ENCODE peak calls at places on chromosomes 12 and 14, in six cellular contexts. One of them, this sample, is unnamed.

GRCh38 chr14:68637106-68638021 is 155.5 kb downstream of the ZFP36L1 start:
- DNase-seq in psoas muscle: no peak
- DNase-seq in fibroblast of lung: peak; percentile 62
- DNase-seq in transverse colon: no peak
- DNase-seq in AG04450: no peak
- DNase-seq in CD8-positive, alpha-beta T cell: no peak
- DNase-seq in this sample: no peak

GRCh38 chr12:7374423-7375144 is 69.4 kb downstream of the CD163L1 start:
- DNase-seq in transverse colon: peak; percentile 42
- DNase-seq in AG04450: no peak
- DNase-seq in fibroblast of lung: peak; percentile 14
- DNase-seq in CD8-positive, alpha-beta T cell: no peak
- DNase-seq in psoas muscle: peak; percentile 41
- DNase-seq in this sample: no peak

GRCh38 chr14:105042813-105043212 is 21.9 kb upstream of the CDCA4 start:
- DNase-seq in fibroblast of lung: no peak
- DNase-seq in CD8-positive, alpha-beta T cell: no peak
- DNase-seq in AG04450: no peak
- DNase-seq in psoas muscle: no peak
- DNase-seq in transverse colon: no peak
- DNase-seq in this sample: no peak

GRCh38 chr12:31835276-31835882 is 106.6 kb upstream of the AMN1 start:
- DNase-seq in CD8-positive, alpha-beta T cell: no peak
- DNase-seq in AG04450: no peak
- DNase-seq in psoas muscle: no peak
- DNase-seq in transverse colon: no peak
- DNase-seq in fibroblast of lung: no peak
- DNase-seq in this sample: no peak

GRCh38 chr12:40300490-40300889 is 75.7 kb downstream of the LRRK2 start:
- DNase-seq in CD8-positive, alpha-beta T cell: no peak
- DNase-seq in psoas muscle: no peak
- DNase-seq in transverse colon: no peak
- DNase-seq in fibroblast of lung: no peak
- DNase-seq in AG04450: no peak
- DNase-seq in this sample: no peak

GRCh38 chr12:115923851-115924250 is 353.6 kb downstream of the MED13L start:
- DNase-seq in AG04450: no peak
- DNase-seq in psoas muscle: no peak
- DNase-seq in transverse colon: no peak
- DNase-seq in CD8-positive, alpha-beta T cell: no peak
- DNase-seq in fibroblast of lung: no peak
- DNase-seq in this sample: no peak

GRCh38 chr12:91074851-91075250 is 17.0 kb upstream of the KERA start:
- DNase-seq in transverse colon: no peak
- DNase-seq in fibroblast of lung: no peak
- DNase-seq in AG04450: no peak
- DNase-seq in psoas muscle: no peak
- DNase-seq in CD8-positive, alpha-beta T cell: no peak
- DNase-seq in this sample: no peak

GRCh38 chr12:26010293-26010821 is 51.9 kb downstream of the RASSF8 start:
- DNase-seq in CD8-positive, alpha-beta T cell: no peak
- DNase-seq in AG04450: no peak
- DNase-seq in psoas muscle: no peak
- DNase-seq in fibroblast of lung: no peak
- DNase-seq in transverse colon: no peak
- DNase-seq in this sample: no peak

GRCh38 chr14:30445394-30445793 is 113.6 kb upstream of the G2E3 start:
- DNase-seq in psoas muscle: no peak
- DNase-seq in AG04450: no peak
- DNase-seq in fibroblast of lung: no peak
- DNase-seq in CD8-positive, alpha-beta T cell: no peak
- DNase-seq in transverse colon: no peak
- DNase-seq in this sample: no peak

GRCh38 chr14:89442280-89442679 is 25.2 kb upstream of the FOXN3 start:
- DNase-seq in AG04450: no peak
- DNase-seq in CD8-positive, alpha-beta T cell: no peak
- DNase-seq in transverse colon: no peak
- DNase-seq in fibroblast of lung: no peak
- DNase-seq in psoas muscle: no peak
- DNase-seq in this sample: no peak

GRCh38 chr12:123523518-123523917 is 10.0 kb downstream of the RILPL1 start:
- DNase-seq in psoas muscle: no peak
- DNase-seq in AG04450: no peak
- DNase-seq in transverse colon: no peak
- DNase-seq in fibroblast of lung: no peak
- DNase-seq in CD8-positive, alpha-beta T cell: no peak
- DNase-seq in this sample: no peak

GRCh38 chr12:1797011-1797901 is 23.1 kb upstream of the LRTM2 start:
- DNase-seq in transverse colon: peak; percentile 78
- DNase-seq in psoas muscle: peak; percentile 79
- DNase-seq in fibroblast of lung: no peak
- DNase-seq in AG04450: no peak
- DNase-seq in CD8-positive, alpha-beta T cell: peak; percentile 34
- DNase-seq in this sample: no peak
- H3K4me3 ChIP-seq in transverse colon: peak overlapping the region; percentile 72
- H3K4me3 ChIP-seq in psoas muscle: peak overlapping the region; percentile 71
- H3K4me3 ChIP-seq in fibroblast of lung: peak overlapping the region; percentile 51
- H3K4me3 ChIP-seq in AG04450: peak overlapping the region; percentile 46
- H3K4me3 ChIP-seq in CD8-positive, alpha-beta T cell: peak overlapping the region; percentile 80
- H3K4me3 ChIP-seq in this sample: peak overlapping the region; percentile 53

DNA sequence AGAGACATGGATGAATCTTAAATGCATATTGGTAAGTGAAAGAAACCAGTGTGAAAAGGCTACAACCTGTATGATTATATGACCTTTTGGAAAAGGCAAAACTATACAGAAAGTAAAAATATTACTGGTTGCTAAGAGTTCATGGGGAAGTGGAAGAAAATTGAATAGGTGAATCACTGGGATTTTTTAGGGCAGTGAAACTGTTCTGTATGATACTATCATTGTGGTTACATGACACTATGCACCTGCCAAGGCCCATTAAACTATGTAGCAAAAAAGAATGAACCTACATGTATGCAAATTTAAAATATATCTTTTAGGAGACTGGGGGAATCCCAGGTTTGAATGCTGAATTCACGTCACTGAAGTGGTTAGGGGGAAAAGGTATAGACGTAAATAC is 12.6 kb upstream of the OR8S1 start:
- DNase-seq in psoas muscle: no peak
- DNase-seq in CD8-positive, alpha-beta T cell: no peak
- DNase-seq in transverse colon: no peak
- DNase-seq in fibroblast of lung: no peak
- DNase-seq in AG04450: no peak
- DNase-seq in this sample: peak; percentile 30
- TF ChIP-seq CTCF in psoas muscle: no peak
- TF ChIP-seq CTCF in CD8-positive, alpha-beta T cell: no peak
- TF ChIP-seq CTCF in transverse colon: no peak
- TF ChIP-seq CTCF in fibroblast of lung: no peak
- TF ChIP-seq CTCF in AG04450: no peak
- TF ChIP-seq CTCF in this sample: no peak

GRCh38 chr14:47675239-47675488 is 241 bp downstream of the MDGA2 start:
- DNase-seq in transverse colon: no peak
- DNase-seq in fibroblast of lung: no peak
- DNase-seq in AG04450: no peak
- DNase-seq in psoas muscle: no peak
- DNase-seq in CD8-positive, alpha-beta T cell: no peak
- DNase-seq in this sample: no peak
- H3K4me3 ChIP-seq in transverse colon: peak overlapping the region; percentile 36
- H3K4me3 ChIP-seq in fibroblast of lung: no peak overlapping the region
- H3K4me3 ChIP-seq in AG04450: no peak overlapping the region
- H3K4me3 ChIP-seq in psoas muscle: peak overlapping the region; percentile 32
- H3K4me3 ChIP-seq in CD8-positive, alpha-beta T cell: no peak overlapping the region
- H3K4me3 ChIP-seq in this sample: no peak overlapping the region

GRCh38 chr12:110465024-110465423 is 3.0 kb downstream of the GPN3 start:
- DNase-seq in AG04450: no peak
- DNase-seq in psoas muscle: no peak
- DNase-seq in transverse colon: no peak
- DNase-seq in fibroblast of lung: no peak
- DNase-seq in CD8-positive, alpha-beta T cell: no peak
- DNase-seq in this sample: no peak

GRCh38 chr12:110466791-110467190 is 1.3 kb downstream of the GPN3 start:
- DNase-seq in fibroblast of lung: no peak
- DNase-seq in transverse colon: no peak
- DNase-seq in CD8-positive, alpha-beta T cell: no peak
- DNase-seq in psoas muscle: no peak
- DNase-seq in AG04450: no peak
- DNase-seq in this sample: no peak

GRCh38 chr12:110468212-110469048 is at the start of the genes FAM216A and GPN3:
- DNase-seq in AG04450: peak; percentile 96
- DNase-seq in psoas muscle: peak; percentile 98
- DNase-seq in CD8-positive, alpha-beta T cell: peak; percentile 93
- DNase-seq in fibroblast of lung: peak; percentile 98
- DNase-seq in transverse colon: peak; percentile 97
- DNase-seq in this sample: peak; percentile 94

GRCh38 chr12:110467847-110468211 is 228 bp downstream of the GPN3 start:
- DNase-seq in transverse colon: no peak
- DNase-seq in psoas muscle: no peak
- DNase-seq in fibroblast of lung: no peak
- DNase-seq in CD8-positive, alpha-beta T cell: no peak
- DNase-seq in AG04450: no peak
- DNase-seq in this sample: no peak
- TF ChIP-seq CTCF in transverse colon: no peak
- TF ChIP-seq CTCF in psoas muscle: no peak
- TF ChIP-seq CTCF in fibroblast of lung: no peak
- TF ChIP-seq CTCF in CD8-positive, alpha-beta T cell: no peak
- TF ChIP-seq CTCF in AG04450: no peak
- TF ChIP-seq CTCF in this sample: no peak

GRCh38 chr12:124930576-124930975 is 16.1 kb upstream of the UBC start:
- DNase-seq in psoas muscle: no peak
- DNase-seq in fibroblast of lung: no peak
- DNase-seq in transverse colon: no peak
- DNase-seq in CD8-positive, alpha-beta T cell: no peak
- DNase-seq in AG04450: no peak
- DNase-seq in this sample: no peak

GRCh38 chr12:124927325-124928094 is 13.1 kb upstream of the UBC start:
- DNase-seq in transverse colon: peak; percentile 95
- DNase-seq in AG04450: no peak
- DNase-seq in CD8-positive, alpha-beta T cell: peak; percentile 84
- DNase-seq in psoas muscle: peak; percentile 94
- DNase-seq in fibroblast of lung: peak; percentile 89
- DNase-seq in this sample: peak; percentile 74

GRCh38 chr12:124929649-124930419 is 15.4 kb upstream of the UBC start:
- DNase-seq in fibroblast of lung: no peak
- DNase-seq in CD8-positive, alpha-beta T cell: no peak
- DNase-seq in transverse colon: no peak
- DNase-seq in AG04450: no peak
- DNase-seq in psoas muscle: no peak
- DNase-seq in this sample: no peak

GRCh38 chr12:124928912-124929530 is 14.6 kb upstream of the UBC start:
- DNase-seq in fibroblast of lung: no peak
- DNase-seq in CD8-positive, alpha-beta T cell: no peak
- DNase-seq in transverse colon: no peak
- DNase-seq in AG04450: no peak
- DNase-seq in psoas muscle: no peak
- DNase-seq in this sample: no peak

GRCh38 chr12:124928095-124928911 is 13.9 kb upstream of the UBC start:
- DNase-seq in CD8-positive, alpha-beta T cell: no peak
- DNase-seq in psoas muscle: peak; percentile 92
- DNase-seq in AG04450: peak; percentile 95
- DNase-seq in fibroblast of lung: peak; percentile 86
- DNase-seq in transverse colon: peak; percentile 89
- DNase-seq in this sample: no peak
- H3K4me3 ChIP-seq in CD8-positive, alpha-beta T cell: peak overlapping the region; percentile 71
- H3K4me3 ChIP-seq in psoas muscle: peak overlapping the region; percentile 93
- H3K4me3 ChIP-seq in AG04450: peak overlapping the region; percentile 42
- H3K4me3 ChIP-seq in fibroblast of lung: peak overlapping the region; percentile 95
- H3K4me3 ChIP-seq in transverse colon: peak overlapping the region; percentile 68
- H3K4me3 ChIP-seq in this sample: peak overlapping the region; percentile 53

GRCh38 chr14:36316131-36316530 is 4.3 kb downstream of the MBIP start:
- DNase-seq in fibroblast of lung: no peak
- DNase-seq in CD8-positive, alpha-beta T cell: no peak
- DNase-seq in AG04450: no peak
- DNase-seq in transverse colon: no peak
- DNase-seq in psoas muscle: no peak
- DNase-seq in this sample: no peak
- TF ChIP-seq CTCF in fibroblast of lung: no peak
- TF ChIP-seq CTCF in CD8-positive, alpha-beta T cell: no peak
- TF ChIP-seq CTCF in AG04450: no peak
- TF ChIP-seq CTCF in transverse colon: no peak
- TF ChIP-seq CTCF in psoas muscle: no peak
- TF ChIP-seq CTCF in this sample: no peak

GRCh38 chr12:49645151-49646039 is 22.0 kb downstream of the PRPF40B start:
- DNase-seq in fibroblast of lung: no peak
- DNase-seq in transverse colon: no peak
- DNase-seq in CD8-positive, alpha-beta T cell: no peak
- DNase-seq in psoas muscle: no peak
- DNase-seq in AG04450: no peak
- DNase-seq in this sample: no peak

GRCh38 chr12:49646331-49646830 is 23.0 kb downstream of the PRPF40B start:
- DNase-seq in transverse colon: no peak
- DNase-seq in CD8-positive, alpha-beta T cell: no peak
- DNase-seq in fibroblast of lung: no peak
- DNase-seq in psoas muscle: no peak
- DNase-seq in AG04450: no peak
- DNase-seq in this sample: no peak

GRCh38 chr12:49643961-49644619 is 20.7 kb downstream of the PRPF40B start:
- DNase-seq in transverse colon: no peak
- DNase-seq in fibroblast of lung: no peak
- DNase-seq in AG04450: no peak
- DNase-seq in psoas muscle: no peak
- DNase-seq in CD8-positive, alpha-beta T cell: no peak
- DNase-seq in this sample: no peak

GRCh38 chr12:49643135-49643534 is 19.8 kb downstream of the PRPF40B start:
- DNase-seq in CD8-positive, alpha-beta T cell: no peak
- DNase-seq in transverse colon: no peak
- DNase-seq in AG04450: no peak
- DNase-seq in fibroblast of lung: no peak
- DNase-seq in psoas muscle: no peak
- DNase-seq in this sample: no peak

GRCh38 chr12:49644620-49644994 is 21.2 kb downstream of the PRPF40B start:
- DNase-seq in CD8-positive, alpha-beta T cell: peak; percentile 75
- DNase-seq in psoas muscle: peak; percentile 87
- DNase-seq in transverse colon: peak; percentile 80
- DNase-seq in fibroblast of lung: peak; percentile 79
- DNase-seq in AG04450: peak; percentile 54
- DNase-seq in this sample: peak; percentile 34
- H3K4me3 ChIP-seq in CD8-positive, alpha-beta T cell: no peak overlapping the region
- H3K4me3 ChIP-seq in psoas muscle: no peak overlapping the region
- H3K4me3 ChIP-seq in transverse colon: no peak overlapping the region
- H3K4me3 ChIP-seq in fibroblast of lung: no peak overlapping the region
- H3K4me3 ChIP-seq in AG04450: no peak overlapping the region
- H3K4me3 ChIP-seq in this sample: no peak overlapping the region